ENCODE peak calls at places on chromosomes 12 and 14, in five cellular contexts. One of them, this sample, is unnamed.

GRCh38 chr12:100827901-100828520 is 33.4 kb downstream of the ANO4 start:
- DNase-seq in lower lobe of right lung: no peak
- DNase-seq in GM10248: peak; percentile 10
- DNase-seq in lung: no peak
- DNase-seq in cardiac fibroblast: peak; percentile 66
- DNase-seq in this sample: peak; percentile 67

GRCh38 chr12:110345176-110345651 is 58.3 kb downstream of the ANAPC7 start:
- DNase-seq in lower lobe of right lung: peak; percentile 57
- DNase-seq in GM10248: no peak
- DNase-seq in lung: no peak
- DNase-seq in cardiac fibroblast: no peak
- DNase-seq in this sample: peak; percentile 67

GRCh38 chr12:28998662-28999120 is 150.4 kb upstream of the FAR2 start:
- DNase-seq in lower lobe of right lung: no peak
- DNase-seq in GM10248: peak; percentile 17
- DNase-seq in lung: no peak
- DNase-seq in cardiac fibroblast: peak; percentile 67
- DNase-seq in this sample: peak; percentile 15

GRCh38 chr12:126353604-126354003 is 1288.4 kb downstream of the AACS start:
- DNase-seq in lower lobe of right lung: no peak
- DNase-seq in GM10248: no peak
- DNase-seq in lung: no peak
- DNase-seq in cardiac fibroblast: peak; percentile 26
- DNase-seq in this sample: no peak

GRCh38 chr12:3117628-3118027 is 40.4 kb downstream of the TSPAN9 start:
- DNase-seq in lower lobe of right lung: no peak
- DNase-seq in GM10248: no peak
- DNase-seq in lung: no peak
- DNase-seq in cardiac fibroblast: peak; percentile 94
- DNase-seq in this sample: no peak

GRCh38 chr12:54019111-54019811 is 9.0 kb upstream of the HOXC6 start:
- DNase-seq in lower lobe of right lung: no peak
- DNase-seq in GM10248: no peak
- DNase-seq in lung: no peak
- DNase-seq in cardiac fibroblast: no peak
- DNase-seq in this sample: peak; percentile 81

GRCh38 chr12:57888407-57889157 is 42.1 kb upstream of the CTDSP2 start:
- DNase-seq in lower lobe of right lung: no peak
- DNase-seq in GM10248: no peak
- DNase-seq in lung: peak; percentile 39
- DNase-seq in cardiac fibroblast: peak; percentile 74
- DNase-seq in this sample: no peak

GRCh38 chr12:6647083-6647604 is at the start of gene ACRBP:
- DNase-seq in lower lobe of right lung: peak; percentile 89
- DNase-seq in GM10248: peak; percentile 78
- DNase-seq in lung: peak; percentile 64
- DNase-seq in cardiac fibroblast: peak; percentile 38
- DNase-seq in this sample: peak; percentile 82

GRCh38 chr12:89183985-89184435 is 168.3 kb downstream of the DUSP6 start:
- DNase-seq in lower lobe of right lung: peak; percentile 57
- DNase-seq in GM10248: no peak
- DNase-seq in lung: peak; percentile 59
- DNase-seq in cardiac fibroblast: peak; percentile 95
- DNase-seq in this sample: no peak

GRCh38 chr12:131983554-131983953 is 33.8 kb downstream of the EP400 start:
- DNase-seq in lower lobe of right lung: no peak
- DNase-seq in GM10248: no peak
- DNase-seq in lung: no peak
- DNase-seq in cardiac fibroblast: no peak
- DNase-seq in this sample: no peak

GRCh38 chr12:77814361-77814760 is 16.3 kb upstream of the NAV3 start:
- DNase-seq in lower lobe of right lung: no peak
- DNase-seq in GM10248: no peak
- DNase-seq in lung: no peak
- DNase-seq in cardiac fibroblast: no peak
- DNase-seq in this sample: no peak

GRCh38 chr14:71638523-71639196 is 293.6 kb upstream of the RGS6 start:
- DNase-seq in lower lobe of right lung: no peak
- DNase-seq in GM10248: no peak
- DNase-seq in lung: no peak
- DNase-seq in cardiac fibroblast: peak; percentile 84
- DNase-seq in this sample: no peak

GRCh38 chr12:49808686-49809368 is 19.4 kb downstream of the NCKAP5L start:
- DNase-seq in lower lobe of right lung: no peak
- DNase-seq in GM10248: no peak
- DNase-seq in lung: no peak
- DNase-seq in cardiac fibroblast: peak; percentile 51
- DNase-seq in this sample: no peak

GRCh38 chr12:94150483-94151225 is 2.3 kb downstream of the PLXNC1 start:
- DNase-seq in lower lobe of right lung: no peak
- DNase-seq in GM10248: peak; percentile 40
- DNase-seq in lung: no peak
- DNase-seq in cardiac fibroblast: no peak
- DNase-seq in this sample: no peak

GRCh38 chr14:91870001-91870400 is 2.7 kb upstream of the TC2N start:
- DNase-seq in lower lobe of right lung: no peak
- DNase-seq in GM10248: no peak
- DNase-seq in lung: no peak
- DNase-seq in cardiac fibroblast: peak; percentile 22
- DNase-seq in this sample: no peak

GRCh38 chr12:30218073-30218472 is 434.3 kb upstream of the TMTC1 start:
- DNase-seq in lower lobe of right lung: no peak
- DNase-seq in GM10248: no peak
- DNase-seq in lung: no peak
- DNase-seq in cardiac fibroblast: no peak
- DNase-seq in this sample: no peak

GRCh38 chr12:130716918-130717306 is 813 bp upstream of the RIMBP2 start:
- DNase-seq in lower lobe of right lung: no peak
- DNase-seq in GM10248: no peak
- DNase-seq in lung: no peak
- DNase-seq in cardiac fibroblast: no peak
- DNase-seq in this sample: no peak

GRCh38 chr12:130714591-130715149 is 1.4 kb downstream of the RIMBP2 start:
- DNase-seq in lower lobe of right lung: no peak
- DNase-seq in GM10248: no peak
- DNase-seq in lung: no peak
- DNase-seq in cardiac fibroblast: no peak
- DNase-seq in this sample: peak; percentile 3

GRCh38 chr12:130715996-130716917 is at the start of gene RIMBP2:
- DNase-seq in lower lobe of right lung: no peak
- DNase-seq in GM10248: no peak
- DNase-seq in lung: no peak
- DNase-seq in cardiac fibroblast: peak; percentile 52
- DNase-seq in this sample: peak; percentile 60

GRCh38 chr12:130714091-130714590 is 2.0 kb downstream of the RIMBP2 start:
- DNase-seq in lower lobe of right lung: no peak
- DNase-seq in GM10248: no peak
- DNase-seq in lung: no peak
- DNase-seq in cardiac fibroblast: no peak
- DNase-seq in this sample: peak; percentile 54

DNA sequence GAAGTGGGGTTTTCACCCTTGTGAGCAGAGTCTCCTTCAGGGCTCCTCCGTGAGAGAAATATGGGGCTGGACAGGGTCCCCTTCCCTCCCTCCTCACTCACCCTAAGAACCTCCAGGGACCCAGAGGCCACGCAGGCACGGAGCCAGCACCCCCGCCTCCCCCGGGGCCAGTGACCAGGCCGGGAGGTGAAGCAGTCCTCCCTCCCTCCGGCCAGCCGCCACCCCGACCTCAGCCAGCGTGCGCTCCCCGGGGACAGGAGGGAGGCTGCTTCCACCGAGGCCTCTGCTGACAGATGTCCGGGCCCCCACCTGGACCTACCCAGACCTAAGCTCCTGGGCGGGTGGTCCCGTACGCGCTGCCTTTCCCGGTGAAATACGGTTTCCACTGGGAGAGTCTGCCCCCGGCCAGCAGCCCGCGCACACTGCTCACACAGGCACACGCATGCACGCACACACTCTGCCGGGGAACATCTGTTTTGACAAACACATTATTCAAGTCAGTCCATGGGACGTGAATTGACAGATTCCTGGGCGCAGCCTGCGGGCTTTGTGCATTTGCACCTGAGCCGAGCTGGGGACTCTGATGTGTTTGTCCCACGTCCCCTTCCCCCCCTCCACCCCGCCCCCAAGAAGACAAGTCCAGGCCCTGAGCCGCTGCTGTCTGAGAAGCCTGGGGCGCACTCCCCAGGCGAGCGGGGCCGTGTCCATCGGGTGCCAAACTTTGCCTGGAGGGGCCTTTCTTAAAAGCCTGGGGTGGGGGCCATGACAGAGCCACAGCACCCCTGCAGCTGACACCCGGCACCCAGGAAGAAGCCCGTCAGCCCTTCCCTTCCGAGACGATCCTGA is 726 bp downstream of the RIMBP2 start:
- DNase-seq in lower lobe of right lung: no peak
- DNase-seq in GM10248: no peak
- DNase-seq in lung: no peak
- DNase-seq in cardiac fibroblast: no peak
- DNase-seq in this sample: peak; percentile 26
- TF ChIP-seq CTCF in lower lobe of right lung: no peak
- TF ChIP-seq CTCF in GM10248: no peak
- TF ChIP-seq CTCF in lung: no peak
- TF ChIP-seq CTCF in cardiac fibroblast: no peak
- TF ChIP-seq CTCF in this sample: no peak

GRCh38 chr12:39795481-39795880 is 175.9 kb upstream of the ABCD2 start:
- DNase-seq in lower lobe of right lung: no peak
- DNase-seq in GM10248: no peak
- DNase-seq in lung: no peak
- DNase-seq in cardiac fibroblast: no peak
- DNase-seq in this sample: no peak
- TF ChIP-seq CTCF in lower lobe of right lung: no peak
- TF ChIP-seq CTCF in GM10248: no peak
- TF ChIP-seq CTCF in lung: no peak
- TF ChIP-seq CTCF in cardiac fibroblast: no peak
- TF ChIP-seq CTCF in this sample: no peak

GRCh38 chr12:13273097-13273496 is 76.6 kb downstream of the EMP1 start:
- DNase-seq in lower lobe of right lung: no peak
- DNase-seq in GM10248: no peak
- DNase-seq in lung: no peak
- DNase-seq in cardiac fibroblast: no peak
- DNase-seq in this sample: no peak

GRCh38 chr12:13275366-13275765 is 78.8 kb downstream of the EMP1 start:
- DNase-seq in lower lobe of right lung: no peak
- DNase-seq in GM10248: no peak
- DNase-seq in lung: no peak
- DNase-seq in cardiac fibroblast: peak; percentile 26
- DNase-seq in this sample: no peak

GRCh38 chr12:13273850-13274249 is 77.3 kb downstream of the EMP1 start:
- DNase-seq in lower lobe of right lung: no peak
- DNase-seq in GM10248: no peak
- DNase-seq in lung: no peak
- DNase-seq in cardiac fibroblast: no peak
- DNase-seq in this sample: peak; percentile 7

GRCh38 chr12:13268606-13269005 is 72.1 kb downstream of the EMP1 start:
- DNase-seq in lower lobe of right lung: no peak
- DNase-seq in GM10248: no peak
- DNase-seq in lung: no peak
- DNase-seq in cardiac fibroblast: no peak
- DNase-seq in this sample: no peak

GRCh38 chr12:13270817-13271216 is 74.3 kb downstream of the EMP1 start:
- DNase-seq in lower lobe of right lung: no peak
- DNase-seq in GM10248: no peak
- DNase-seq in lung: no peak
- DNase-seq in cardiac fibroblast: no peak
- DNase-seq in this sample: no peak
- TF ChIP-seq CTCF in lower lobe of right lung: no peak
- TF ChIP-seq CTCF in GM10248: no peak
- TF ChIP-seq CTCF in lung: no peak
- TF ChIP-seq CTCF in cardiac fibroblast: no peak
- TF ChIP-seq CTCF in this sample: no peak

DNA sequence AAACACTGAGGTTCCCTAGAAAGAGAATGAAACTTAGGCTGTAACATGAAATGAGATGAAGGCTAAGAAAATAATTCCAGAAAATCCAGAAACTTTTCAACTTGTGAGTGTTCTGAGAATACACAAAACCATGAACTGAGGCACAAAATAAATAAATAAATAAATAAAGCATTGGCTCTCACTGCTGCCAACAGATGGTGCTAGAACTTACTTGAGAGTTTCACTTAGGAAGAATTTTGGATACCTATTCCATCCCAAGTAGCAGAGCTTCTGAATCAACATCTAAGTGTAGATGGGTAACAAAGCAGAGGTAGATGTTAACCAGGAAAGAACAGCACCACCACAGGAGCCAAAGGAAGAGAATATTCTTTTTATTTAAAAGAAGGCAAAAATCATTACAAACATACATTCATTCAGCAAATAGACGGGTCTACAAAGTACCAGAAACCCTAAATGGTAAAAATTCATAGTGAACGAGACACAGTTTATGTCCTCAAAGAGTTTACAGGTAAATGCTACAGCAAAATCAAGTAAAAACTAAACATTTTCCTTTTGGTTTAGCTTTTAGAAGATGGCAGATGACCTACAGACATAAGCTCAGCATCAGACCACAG is 16.7 kb downstream of the EPS8 start:
- DNase-seq in lower lobe of right lung: no peak
- DNase-seq in GM10248: no peak
- DNase-seq in lung: no peak
- DNase-seq in cardiac fibroblast: peak; percentile 56
- DNase-seq in this sample: peak; percentile 54
- TF ChIP-seq CTCF in lower lobe of right lung: peak; percentile 56
- TF ChIP-seq CTCF in GM10248: peak; percentile 14
- TF ChIP-seq CTCF in lung: peak; percentile 6
- TF ChIP-seq CTCF in cardiac fibroblast: peak; percentile 31
- TF ChIP-seq CTCF in this sample: peak; percentile 76

DNA sequence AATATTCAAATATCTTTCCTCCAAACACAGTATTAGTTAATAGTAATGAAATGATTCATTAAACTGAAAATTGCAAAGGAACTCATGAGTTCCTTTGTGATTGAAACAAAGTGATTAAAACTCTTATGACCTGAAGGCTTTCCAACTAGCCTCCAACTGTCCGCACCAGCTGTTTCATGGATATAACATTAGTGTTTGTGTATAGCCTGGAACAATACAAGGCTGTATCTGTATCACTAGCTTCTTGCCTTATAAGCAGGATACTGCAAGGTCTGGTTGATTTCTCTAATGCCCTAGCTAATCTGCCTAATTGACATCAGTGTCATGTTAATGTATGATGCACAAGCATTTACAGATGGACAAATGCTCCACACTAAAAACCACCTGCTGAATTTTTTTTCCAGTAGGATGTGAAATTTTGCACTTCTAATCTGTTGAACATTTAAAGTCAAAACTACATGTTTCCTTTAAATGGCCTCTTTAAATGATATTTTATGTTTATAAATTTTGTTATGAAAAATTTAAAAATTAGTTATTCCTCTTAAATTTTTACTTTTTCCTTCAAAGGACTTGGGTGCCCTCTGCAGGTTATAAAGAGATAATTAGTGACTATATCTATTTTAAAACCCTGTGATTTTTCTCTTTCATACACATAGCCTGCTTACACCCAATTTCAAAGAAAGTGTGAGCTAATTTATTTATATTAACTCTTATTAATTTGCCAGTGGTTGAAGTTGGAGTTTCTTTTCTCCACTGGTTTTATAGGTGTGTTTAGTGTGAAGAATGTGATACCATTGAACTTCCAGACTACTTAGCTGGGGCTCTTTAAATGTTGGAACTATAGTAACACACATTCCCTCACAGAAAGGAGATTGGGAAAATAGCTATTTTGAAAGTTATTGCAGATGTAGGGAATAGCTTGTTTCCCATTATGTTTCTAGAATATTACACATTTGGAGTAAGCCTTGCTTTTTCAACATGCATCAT is 25.4 kb downstream of the AP5M1 start:
- DNase-seq in lower lobe of right lung: no peak
- DNase-seq in GM10248: no peak
- DNase-seq in lung: no peak
- DNase-seq in cardiac fibroblast: peak; percentile 54
- DNase-seq in this sample: peak; percentile 33
- TF ChIP-seq CTCF in lower lobe of right lung: peak; percentile 2
- TF ChIP-seq CTCF in GM10248: no peak
- TF ChIP-seq CTCF in lung: no peak
- TF ChIP-seq CTCF in cardiac fibroblast: peak; percentile 33
- TF ChIP-seq CTCF in this sample: peak; percentile 59

This sample was measured in A673.